ENCODE peak calls at places on chromosomes 1 and 21, in four cellular contexts. G, F, X and E are unnamed samples.

GRCh38 chr1:97841369-97841768 is 79.5 kb downstream of the DPYD start:
- DNase-seq in F (no peak), X (no peak), G (no peak), E (no peak)

GRCh38 chr1:55481634-55482033 is 266.5 kb upstream of the USP24 start:
- DNase-seq in G (no peak), F (no peak), X (no peak), E (no peak)

GRCh38 chr1:156727914-156728598 is at the start of gene METTL25B:
- DNase-seq in G (no peak), X (peak; percentile 75), F (peak; percentile 87), E (peak; percentile 81)

GRCh38 chr1:229454056-229454455 is 20.2 kb upstream of the ACTA1 start:
- DNase-seq in X (no peak), G (no peak), F (no peak), E (peak; percentile 16)

GRCh38 chr1:170494369-170494768 is 37.6 kb upstream of the GORAB start:
- DNase-seq in F (no peak), X (no peak), G (no peak), E (no peak)

GRCh38 chr1:156804572-156805243 is 11.9 kb downstream of the SH2D2A start:
- DNase-seq in G (no peak), F (no peak), X (no peak), E (no peak)

GRCh38 chr1:44798481-44799365 is 1.5 kb upstream of the PLK3 start:
- DNase-seq in X (no peak), G (no peak), F (no peak), E (no peak)

GRCh38 chr1:230518511-230518910 is 92.4 kb upstream of the PGBD5 start:
- DNase-seq in X (no peak), F (no peak), G (no peak), E (peak; percentile 17)

GRCh38 chr1:78491311-78492071 is 717 bp downstream of the PTGFR start:
- DNase-seq in G (no peak), X (no peak), F (no peak), E (peak; percentile 64)

GRCh38 chr1:44644806-44645205 is 29.5 kb downstream of the TMEM53 start:
- DNase-seq in F (no peak), G (no peak), X (no peak), E (no peak)

GRCh38 chr1:186763107-186763506 is 65.6 kb upstream of the PLA2G4A start:
- DNase-seq in X (no peak), F (no peak), G (no peak), E (no peak)

GRCh38 chr1:109556563-109556962 is 8.1 kb downstream of the GNAI3 start:
- DNase-seq in F (no peak), X (no peak), G (no peak), E (no peak)

GRCh38 chr1:18452550-18452949 is 28.2 kb upstream of the KLHDC7A start:
- DNase-seq in X (peak; percentile 13), G (peak; percentile 7), F (peak; percentile 87), E (no peak)

GRCh38 chr1:45246760-45247159 is 40.4 kb upstream of the ZSWIM5 start:
- DNase-seq in F (no peak), G (no peak), X (peak; percentile 73), E (no peak)

GRCh38 chr1:119743308-119743707 is 25.4 kb downstream of the HMGCS2 start:
- DNase-seq in G (no peak), X (no peak), F (no peak), E (no peak)

GRCh38 chr1:109354940-109355339 is 42.8 kb downstream of the SORT1 start:
- DNase-seq in G (no peak), F (no peak), X (no peak), E (no peak)

GRCh38 chr1:115189814-115190541 is 100.7 kb upstream of the TSPAN2 start:
- DNase-seq in G (no peak), F (no peak), X (no peak), E (no peak)

GRCh38 chr21:15197696-15198095 is 132.9 kb upstream of the NRIP1 start:
- DNase-seq in X (no peak), F (no peak), G (no peak), E (no peak)

GRCh38 chr1:208160259-208160819 is 83.8 kb downstream of the PLXNA2 start:
- DNase-seq in X (no peak), G (no peak), F (no peak), E (no peak)
- TF ChIP-seq TCF7 in X (no peak), G (no peak), F (no peak), E (no peak)

DNA sequence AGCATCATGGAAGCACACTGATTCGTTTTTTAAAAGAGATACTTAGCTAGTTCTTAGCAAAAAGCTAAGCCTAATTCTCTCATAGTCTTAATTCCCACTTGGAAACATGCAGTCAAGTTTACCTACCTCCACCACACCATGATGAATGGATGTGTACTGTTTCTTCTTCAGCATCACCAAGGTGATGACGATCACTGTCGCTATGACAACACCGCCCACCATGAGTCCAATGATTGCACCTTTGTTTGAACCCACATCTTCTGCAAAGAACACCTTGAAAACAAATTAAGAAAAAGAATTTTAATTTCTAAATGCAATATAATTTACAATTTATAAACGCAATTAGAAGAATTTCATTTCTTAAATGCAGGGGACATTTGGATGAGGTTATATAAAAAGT is 156.8 kb downstream of the GABPA start:
- DNase-seq in F (no peak), G (no peak), X (no peak), E (no peak)
- TF ChIP-seq TCF7 in F (no peak), G (no peak), X (no peak), E (no peak)

DNA sequence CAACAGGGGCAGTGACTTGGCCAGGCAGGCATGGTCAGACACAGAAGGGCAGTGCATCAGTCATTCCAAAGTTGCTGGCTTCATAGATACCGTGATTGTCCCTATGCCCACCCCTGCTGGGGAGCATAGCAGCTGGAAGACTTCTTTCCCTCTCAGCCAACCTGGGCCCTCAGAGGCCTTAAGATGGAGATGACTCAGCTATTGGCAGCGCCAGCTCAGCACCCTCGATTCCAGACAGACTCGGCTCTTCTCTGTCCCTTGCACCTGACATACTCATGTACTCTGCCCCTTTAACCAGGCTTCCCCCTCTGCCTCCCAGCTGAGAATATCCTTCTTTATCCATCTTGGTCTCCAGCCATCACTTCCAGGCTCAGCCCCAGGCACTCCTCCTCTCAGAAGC is 16.8 kb downstream of the SLAMF8 start:
- DNase-seq in X (no peak), G (no peak), F (no peak), E (no peak)
- TF ChIP-seq TCF7 in X (no peak), G (no peak), F (no peak), E (no peak)

DNA sequence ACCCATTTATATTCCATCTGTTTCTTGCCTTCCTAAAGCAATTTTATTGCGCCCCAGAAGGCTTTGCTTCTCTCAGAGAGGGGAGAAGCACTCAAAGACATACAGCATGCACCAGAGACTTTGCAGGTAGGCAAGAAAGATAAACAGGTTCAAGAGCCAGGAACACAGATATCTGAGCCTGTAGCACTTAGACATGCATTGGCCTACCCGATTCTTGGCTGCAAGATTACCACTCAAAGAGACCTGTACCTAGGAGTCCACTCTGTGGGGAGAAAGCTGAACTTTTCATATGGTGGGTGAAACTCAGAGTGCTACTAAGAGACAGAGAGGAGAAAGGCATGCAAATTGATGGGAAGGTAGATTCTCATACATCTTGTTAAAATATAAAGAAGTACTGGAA is 609.4 kb upstream of the PKN2 start:
- DNase-seq in X (no peak), F (no peak), G (no peak), E (no peak)
- TF ChIP-seq TCF7 in X (no peak), F (no peak), G (no peak), E (no peak)

DNA sequence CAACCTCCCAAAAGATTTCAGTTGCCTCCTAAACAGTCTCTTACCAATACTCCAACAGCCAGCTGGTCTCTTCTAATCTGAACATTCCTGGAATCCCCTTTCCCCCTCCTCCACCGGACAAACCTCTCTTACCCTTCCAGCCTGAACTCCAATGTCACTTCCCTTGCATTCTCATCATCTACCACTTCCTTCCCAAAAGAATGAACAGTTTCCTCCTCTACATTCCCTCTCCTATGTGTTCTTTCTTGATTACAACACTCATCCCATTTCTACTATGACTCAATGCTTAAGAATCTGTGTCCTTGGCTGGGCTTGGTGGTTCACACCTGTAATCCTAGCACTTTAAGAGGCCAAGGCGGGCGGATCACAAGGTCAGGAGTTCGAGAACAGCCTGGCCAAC is 417.1 kb downstream of the SETD4 start:
- DNase-seq in G (no peak), F (no peak), X (no peak), E (no peak)
- TF ChIP-seq TCF7 in G (no peak), F (no peak), X (no peak), E (no peak)